ENCODE peak calls at places on chromosomes 2 and 18, in five cellular contexts. E is endodermal cell, B is K562, S is fibroblast of pulmonary artery, H is keratinocyte. I is an unnamed sample.

GRCh38 chr18:22816266-22817176 is 116.6 kb upstream of the RBBP8 start:
- DNase-seq in E (no peak), S (no peak), H (no peak), B (no peak), I (no peak)

GRCh38 chr2:126145752-126146151 is 510.2 kb upstream of the GYPC start:
- DNase-seq in S (no peak), E (peak), H (no peak), B (no peak), I (no peak)

GRCh38 chr2:191152841-191153240 is 2.0 kb upstream of the STAT4 start:
- DNase-seq in B (no peak), H (no peak), S (peak), E (no peak), I (no peak)

GRCh38 chr18:427005-427404 is 73.5 kb downstream of the COLEC12 start:
- DNase-seq in H (no peak), S (peak), B (no peak), E (no peak), I (no peak)

GRCh38 chr2:120613742-120614481 is 121.8 kb upstream of the GLI2 start:
- DNase-seq in S (peak), B (no peak), H (no peak), E (no peak), I (no peak)

GRCh38 chr2:95023222-95023597 is 2.3 kb upstream of the MAL start:
- DNase-seq in B (no peak), H (no peak), S (no peak), E (no peak), I (no peak)

GRCh38 chr2:128505150-128505490 is 186.5 kb upstream of the HS6ST1 start:
- DNase-seq in B (no peak), S (no peak), E (peak), H (no peak), I (no peak)

GRCh38 chr2:188244383-188244782 is 47.3 kb upstream of the GULP1 start:
- DNase-seq in B (no peak), S (no peak), H (no peak), E (no peak), I (no peak)

GRCh38 chr2:231162036-231162345 is 36.4 kb upstream of the ARMC9 start:
- DNase-seq in H (no peak), S (peak), E (no peak), B (no peak), I (no peak)

GRCh38 chr2:1990151-1990589 is 245.9 kb upstream of the PXDN start:
- DNase-seq in S (no peak), E (no peak), H (no peak), B (no peak), I (no peak)

GRCh38 chr2:209322041-209322440 is 101.8 kb upstream of the MAP2 start:
- DNase-seq in E (no peak), B (no peak), S (no peak), H (no peak), I (no peak)

GRCh38 chr2:219620546-219620945 is 6.9 kb upstream of the SLC4A3 start:
- DNase-seq in E (no peak), B (no peak), S (no peak), H (no peak), I (no peak)

GRCh38 chr2:70190086-70190412 is 770 bp downstream of the C2orf42 start:
- DNase-seq in E (peak), B (no peak), S (peak), H (no peak), I (no peak)

GRCh38 chr2:109702250-109702985 is 88.3 kb downstream of the SOWAHC start:
- DNase-seq in E (no peak), S (peak), B (no peak), H (peak), I (no peak)

GRCh38 chr2:73821227-73821626 is 7.5 kb upstream of the STAMBP start:
- DNase-seq in E (no peak), H (no peak), S (no peak), B (no peak), I (no peak)

GRCh38 chr2:127410871-127411396 is 7.3 kb upstream of the PROC start:
- DNase-seq in S (peak), E (no peak), H (no peak), B (no peak), I (no peak)

GRCh38 chr2:44736270-44736942 is 205.1 kb upstream of the SIX3 start:
- DNase-seq in B (no peak), S (no peak), E (no peak), H (no peak), I (no peak)

GRCh38 chr2:142588269-142588668 is 289.2 kb upstream of the KYNU start:
- DNase-seq in B (no peak), E (no peak), H (no peak), S (no peak), I (no peak)

GRCh38 chr2:98926601-98927000 is 9.4 kb downstream of the CRACDL start:
- DNase-seq in B (no peak), E (no peak), S (no peak), H (no peak), I (no peak)

GRCh38 chr2:29446852-29447251 is 331.6 kb downstream of the CLIP4 start:
- DNase-seq in H (no peak), B (no peak), S (no peak), E (no peak), I (no peak)

GRCh38 chr2:11552260-11552638 is 18.4 kb downstream of the GREB1 start:
- DNase-seq in S (no peak), B (no peak), H (no peak), E (no peak), I (no peak)

GRCh38 chr2:100721693-100722092 is 98.2 kb upstream of the NPAS2 start:
- DNase-seq in E (no peak), B (no peak), S (no peak), H (peak), I (no peak)

GRCh38 chr2:31080361-31080760 is 57.9 kb downstream of the GALNT14 start:
- DNase-seq in S (no peak), B (no peak), H (no peak), E (no peak), I (no peak)

DNA sequence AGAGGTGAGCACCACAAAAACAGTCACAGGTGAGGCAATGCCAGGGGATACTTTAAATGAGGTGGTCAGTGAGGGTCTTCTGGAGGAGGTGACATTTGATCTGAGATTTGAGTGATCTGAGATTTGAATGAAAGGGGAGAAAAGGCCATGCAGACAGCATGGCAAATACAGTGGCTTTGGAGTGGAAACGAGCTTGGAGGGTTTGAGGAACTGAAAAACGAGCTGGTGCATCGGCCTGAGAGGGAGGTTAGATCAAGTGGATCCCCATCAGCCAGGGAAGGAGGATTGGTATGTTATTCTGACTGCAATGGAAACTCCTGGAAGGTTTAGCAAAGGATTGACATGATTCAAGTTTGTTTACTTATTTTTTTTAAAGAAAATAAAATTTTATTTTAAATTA is 245.1 kb downstream of the KCNS3 start:
- DNase-seq in B (no peak), H (no peak), S (no peak), E (no peak), I (no peak)
- TF ChIP-seq CTCF in B (no peak), H (no peak), S (no peak), E (no peak), I (no peak)

DNA sequence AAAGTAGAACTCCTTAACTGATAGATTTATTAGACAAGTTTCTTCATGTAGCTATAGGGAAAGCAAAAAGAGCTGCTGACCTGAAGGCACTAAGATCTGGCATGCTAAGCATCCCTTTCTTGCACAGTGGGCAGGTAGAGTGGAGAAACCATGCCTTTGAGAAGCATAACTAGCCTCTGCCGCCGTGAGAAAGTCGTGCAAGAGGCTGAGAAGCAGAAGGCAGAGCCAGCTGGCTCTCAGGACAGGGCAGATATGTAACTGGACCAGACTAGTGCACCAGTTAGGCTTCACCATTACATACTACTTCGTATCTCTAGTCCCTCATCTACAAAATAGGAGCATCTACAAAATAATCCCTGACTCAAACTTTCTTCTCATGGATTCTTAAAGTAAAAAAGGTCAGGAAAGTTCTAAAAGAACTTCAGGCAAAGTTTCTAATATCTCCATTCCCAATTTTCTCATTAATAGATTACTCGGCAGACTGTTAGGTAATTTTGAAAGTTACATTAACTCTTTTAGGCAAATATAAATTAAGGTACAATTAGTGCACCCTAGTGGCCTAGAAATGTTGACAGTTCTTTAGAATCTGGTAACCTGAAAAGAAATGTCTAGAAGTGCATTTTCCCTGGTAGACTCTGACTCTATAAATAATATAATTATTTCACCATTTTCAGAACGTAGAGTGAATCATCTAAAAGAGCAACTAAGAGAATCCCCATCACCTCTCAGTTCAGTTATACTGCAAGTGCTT is 10.3 kb downstream of the ERBB4 start:
- DNase-seq in B (no peak), S (no peak), H (no peak), E (no peak), I (no peak)
- TF ChIP-seq CTCF in B (no peak), S (peak), H (no peak), E (peak), I (no peak)

GRCh38 chr2:38163006-38163405 is 87.1 kb upstream of the CYP1B1 start:
- DNase-seq in S (no peak), B (no peak), H (no peak), E (no peak), I (no peak)

GRCh38 chr2:38158361-38159128 is 82.6 kb upstream of the CYP1B1 start:
- DNase-seq in E (no peak), H (no peak), B (no peak), S (peak), I (no peak)

GRCh38 chr2:38159171-38159570 is 83.2 kb upstream of the CYP1B1 start:
- DNase-seq in S (no peak), E (no peak), B (no peak), H (no peak), I (no peak)

GRCh38 chr2:38159621-38160020 is 83.7 kb upstream of the CYP1B1 start:
- DNase-seq in B (no peak), H (no peak), S (no peak), E (no peak), I (no peak)

DNA sequence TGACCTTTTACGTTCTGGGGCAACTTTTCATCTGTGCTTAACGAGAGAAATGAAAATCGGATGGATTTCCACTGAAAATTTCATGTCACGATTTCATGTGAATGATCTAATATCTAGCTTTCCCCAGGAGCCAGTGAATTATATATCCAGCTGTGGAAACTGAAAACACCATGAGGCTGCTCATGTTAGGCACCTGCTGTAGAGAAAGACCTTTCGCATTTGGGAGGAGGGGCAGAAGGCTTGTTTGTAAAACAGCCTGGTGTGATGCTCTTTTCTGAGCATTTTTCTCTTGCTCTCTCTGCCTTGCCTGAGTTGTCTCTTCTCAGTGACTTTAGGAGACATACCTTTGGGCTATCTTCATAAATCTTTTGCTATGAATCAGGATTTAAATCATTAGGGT is 84.6 kb upstream of the CYP1B1 start:
- DNase-seq in H (no peak), E (no peak), S (no peak), B (no peak), I (no peak)
- TF ChIP-seq CTCF in H (no peak), E (no peak), S (no peak), B (no peak), I (no peak)

GRCh38 chr2:96527052-96527964 is 9.2 kb upstream of the ARID5A start:
- DNase-seq in S (peak), H (no peak), B (no peak), E (peak), I (no peak)
- TF ChIP-seq CTCF in S (peak), H (no peak), B (no peak), E (peak), I (peak)

GRCh38 chr18:30086351-30086750 is 956.2 kb downstream of the DSC3 start:
- DNase-seq in S (no peak), H (no peak), B (no peak), E (no peak), I (no peak)

DNA sequence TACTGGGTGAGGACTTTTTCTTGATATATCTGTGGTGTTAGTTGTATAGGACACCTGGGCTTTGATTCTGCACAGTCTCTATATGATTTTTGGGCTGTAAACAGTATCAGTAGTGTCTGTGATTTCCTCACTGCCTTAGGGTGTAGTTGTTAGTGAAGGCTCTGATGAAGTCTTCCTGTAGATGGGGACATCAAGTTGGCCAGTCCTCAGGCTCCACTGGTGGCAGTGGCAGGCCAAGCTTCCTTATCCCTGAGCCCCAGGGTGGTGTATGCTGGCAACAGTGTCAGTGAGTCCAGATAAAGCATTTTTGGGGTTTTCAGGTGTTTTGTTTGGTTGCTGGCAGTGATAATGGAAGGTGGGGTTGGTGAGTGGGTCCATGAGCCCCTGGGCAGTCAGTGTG is 961.4 kb downstream of the DSC3 start:
- DNase-seq in S (no peak), B (no peak), E (peak), H (no peak), I (no peak)
- TF ChIP-seq CTCF in S (peak), B (no peak), E (peak), H (no peak), I (no peak)

GRCh38 chr2:150909613-150910012 is 352.1 kb downstream of the RBM43 start:
- DNase-seq in E (no peak), S (no peak), B (no peak), H (no peak), I (no peak)
- TF ChIP-seq CTCF in E (peak), S (no peak), B (no peak), H (peak), I (peak)

GRCh38 chr2:215316336-215316735 is 4.5 kb downstream of the ATIC start:
- DNase-seq in S (no peak), E (no peak), H (no peak), B (no peak), I (no peak)

GRCh38 chr2:215313219-215313656 is 1.4 kb downstream of the ATIC start:
- DNase-seq in S (no peak), E (no peak), B (no peak), H (no peak), I (no peak)

GRCh38 chr2:215315301-215315700 is 3.4 kb downstream of the ATIC start:
- DNase-seq in B (no peak), E (no peak), H (no peak), S (no peak), I (no peak)

GRCh38 chr2:215311625-215312394 is at the start of gene ATIC:
- DNase-seq in S (peak), H (peak), B (peak), E (peak), I (peak)

GRCh38 chr2:215314896-215315295 is 3.0 kb downstream of the ATIC start:
- DNase-seq in H (no peak), S (no peak), E (no peak), B (no peak), I (no peak)
- TF ChIP-seq CTCF in H (no peak), S (no peak), E (no peak), B (no peak), I (no peak)

DNA sequence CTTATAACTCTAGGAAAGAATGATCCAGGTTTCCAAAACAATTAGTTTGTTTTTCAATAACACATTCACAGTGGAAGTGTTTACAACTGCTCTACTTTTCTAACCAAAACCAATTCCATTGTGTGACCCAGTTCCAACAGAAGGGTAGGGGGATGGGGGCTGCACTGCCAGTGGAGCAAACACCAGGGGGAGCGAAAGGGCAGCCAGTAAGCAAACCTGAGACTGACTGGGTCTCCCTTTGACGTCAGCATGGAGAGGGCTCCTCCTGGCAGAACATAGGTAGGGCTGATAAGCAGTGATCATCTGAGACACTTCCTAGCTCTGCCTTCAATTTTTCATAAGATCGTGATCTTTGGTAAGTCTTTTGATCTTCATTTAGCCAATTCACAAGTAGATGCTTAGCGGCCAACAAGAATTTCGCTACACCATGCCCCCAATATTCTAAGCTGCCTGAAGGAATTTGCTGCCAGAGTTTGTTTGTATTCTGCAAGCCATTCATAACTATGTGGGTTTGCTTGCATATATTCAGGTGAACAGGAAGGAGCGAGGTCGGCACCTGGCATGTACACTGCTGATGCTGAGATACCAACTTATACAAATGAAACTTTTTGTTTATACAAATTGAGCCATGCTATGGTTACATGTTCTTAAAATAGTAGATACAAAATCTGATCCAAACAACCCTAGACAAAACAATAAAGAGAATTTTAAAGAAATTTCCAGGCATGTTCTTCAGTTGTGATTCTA is 45.9 kb downstream of the ST6GAL2 start:
- DNase-seq in E (peak), H (no peak), B (peak), S (no peak), I (no peak)
- TF ChIP-seq CTCF in E (peak), H (peak), B (peak), S (no peak), I (peak)